ENCODE peak calls at places on chromosomes 6 and 20, in four cellular contexts. F, D, I and Q are unnamed samples.
A peak's percentile ranks its signal among the peaks of the same experiment; 100 is the strongest.

GRCh38 chr6:163579111-163579879 is 164.8 kb downstream of the QKI start:
- DNase-seq in F (peak; percentile 37), D (no peak), I (no peak), Q (no peak)

GRCh38 chr6:42911171-42912021 is 4.5 kb upstream of the PTCRA start:
- DNase-seq in F (no peak), D (no peak), I (no peak), Q (no peak)

GRCh38 chr6:105992315-105992961 is 93.7 kb upstream of the PRDM1 start:
- DNase-seq in F (peak; percentile 58), D (peak; percentile 67), I (peak; percentile 90), Q (peak; percentile 93)

GRCh38 chr6:100453701-100454521 is 10.8 kb downstream of the SIM1 start:
- DNase-seq in F (no peak), D (no peak), I (no peak), Q (no peak)

GRCh38 chr6:125714431-125715090 is 34.9 kb upstream of the HEY2 start:
- DNase-seq in F (no peak), D (no peak), I (no peak), Q (no peak)

GRCh38 chr20:37229300-37229699 is 32.3 kb downstream of the GHRH start:
- DNase-seq in F (no peak), D (no peak), I (no peak), Q (no peak)

GRCh38 chr6:93721386-93722048 is 302.2 kb upstream of the EPHA7 start:
- DNase-seq in F (peak; percentile 3), D (no peak), I (no peak), Q (no peak)

GRCh38 chr6:111461860-111462259 is 21.2 kb downstream of the REV3L start:
- DNase-seq in F (no peak), D (no peak), I (no peak), Q (no peak)

GRCh38 chr6:29827579-29828470 is at the start of gene HLA-G:
- DNase-seq in F (no peak), D (no peak), I (no peak), Q (no peak)

GRCh38 chr20:7274870-7275269 is 507.4 kb downstream of the BMP2 start:
- DNase-seq in F (no peak), D (peak; percentile 44), I (no peak), Q (no peak)

GRCh38 chr6:45491048-45491447 is 113.3 kb upstream of the SUPT3H start:
- DNase-seq in F (no peak), D (no peak), I (no peak), Q (no peak)

GRCh38 chr6:77183447-77183846 is 279.8 kb downstream of the HTR1B start:
- DNase-seq in F (no peak), D (no peak), I (no peak), Q (no peak)

GRCh38 chr6:47736083-47736700 is 37.8 kb downstream of the ADGRF4 start:
- DNase-seq in F (peak; percentile 29), D (no peak), I (no peak), Q (no peak)

GRCh38 chr20:22385602-22386299 is 198.6 kb downstream of the FOXA2 start:
- DNase-seq in F (no peak), D (peak; percentile 27), I (peak; percentile 8), Q (no peak)

GRCh38 chr20:52259295-52259694 is 67.7 kb upstream of the ZFP64 start:
- DNase-seq in F (no peak), D (no peak), I (no peak), Q (no peak)

GRCh38 chr20:9241232-9241692 is 172.4 kb downstream of the PLCB4 start:
- DNase-seq in F (peak; percentile 98), D (peak; percentile 55), I (peak; percentile 41), Q (no peak)

GRCh38 chr6:78598966-78599365 is 268.4 kb upstream of the IRAK1BP1 start:
- DNase-seq in F (peak; percentile 99), D (peak; percentile 98), I (peak; percentile 86), Q (no peak)

GRCh38 chr20:3405139-3405538 is 2.3 kb downstream of the DNAAF9 start:
- DNase-seq in F (no peak), D (peak; percentile 47), I (no peak), Q (no peak)

GRCh38 chr20:46568570-46569129 is 18.2 kb upstream of the OCSTAMP start:
- DNase-seq in F (peak; percentile 36), D (peak; percentile 19), I (peak; percentile 95), Q (no peak)

GRCh38 chr6:166638566-166638965 is 11.5 kb upstream of the RPS6KA2 start:
- DNase-seq in F (no peak), D (no peak), I (no peak), Q (no peak)

DNA sequence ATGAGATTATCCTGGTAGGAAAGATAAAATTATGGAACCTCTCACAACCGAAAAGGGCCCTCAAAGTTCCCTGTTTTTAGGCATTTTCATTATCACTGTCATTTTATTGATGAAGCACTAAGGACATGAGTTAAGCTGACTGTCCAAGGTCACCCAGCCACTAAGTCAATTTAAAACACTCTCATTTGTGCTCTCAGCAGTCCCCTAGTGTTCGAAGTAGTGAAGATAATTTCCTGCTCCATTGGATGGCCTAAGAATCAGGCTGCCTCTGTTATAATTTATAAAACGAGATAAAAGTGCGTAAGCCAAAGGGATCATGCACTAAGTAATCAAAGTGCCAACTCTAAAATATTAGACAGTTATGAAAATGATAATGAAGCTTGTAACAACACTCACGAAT is 169.1 kb downstream of the KIF16B start:
- DNase-seq in F (no peak), D (no peak), I (no peak), Q (no peak)
- TF ChIP-seq CTCF in F (no peak), D (no peak), I (no peak), Q (no peak)

GRCh38 chr20:62578294-62578897 is 63.9 kb upstream of the SLCO4A1 start:
- DNase-seq in F (no peak), D (no peak), I (peak; percentile 42), Q (no peak)
- TF ChIP-seq CTCF in F (no peak), D (no peak), I (peak; percentile 22), Q (peak; percentile 10)

GRCh38 chr6:132524639-132525038 is 11.7 kb upstream of the STX7 start:
- DNase-seq in F (no peak), D (no peak), I (no peak), Q (no peak)

GRCh38 chr6:132527791-132528190 is 10.3 kb upstream of the TAAR9 start:
- DNase-seq in F (no peak), D (peak; percentile 64), I (no peak), Q (no peak)

GRCh38 chr6:132526461-132526860 is 11.6 kb upstream of the TAAR9 start:
- DNase-seq in F (no peak), D (no peak), I (no peak), Q (no peak)

GRCh38 chr6:132525866-132526265 is 12.2 kb upstream of the TAAR9 start:
- DNase-seq in F (no peak), D (no peak), I (no peak), Q (no peak)

DNA sequence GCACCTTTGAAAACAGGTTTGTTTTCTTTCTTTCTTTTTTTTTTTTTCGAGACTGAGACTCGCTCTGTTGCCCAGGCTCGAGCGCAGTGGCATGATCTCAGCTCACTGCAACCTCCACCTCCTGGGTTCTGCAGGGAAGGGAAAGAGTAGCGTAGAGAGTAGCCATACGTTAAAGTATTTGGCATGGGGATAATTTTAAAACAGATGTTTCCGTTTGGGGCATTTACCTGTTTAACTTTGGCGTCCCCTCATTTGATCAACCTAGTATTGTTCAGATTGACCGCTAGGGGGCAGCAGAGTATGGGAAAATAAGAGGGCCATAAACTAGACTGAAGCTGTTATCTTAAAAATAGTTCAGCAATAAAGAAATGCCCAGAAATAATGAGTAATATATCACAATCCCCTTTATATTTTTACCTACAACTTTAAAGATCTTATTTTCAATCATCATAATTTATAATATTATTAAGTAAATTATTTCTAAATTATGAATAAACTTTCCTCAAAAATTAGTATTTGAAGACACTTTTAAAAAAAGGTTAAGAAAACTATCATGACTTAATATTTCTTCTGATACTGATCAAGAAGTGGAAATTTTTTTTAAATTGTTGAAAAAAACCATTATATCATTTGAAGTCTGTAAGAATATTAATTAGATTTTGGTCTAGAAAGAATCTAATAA is 7.6 kb upstream of the TAAR9 start:
- DNase-seq in F (peak; percentile 25), D (peak; percentile 38), I (peak; percentile 76), Q (peak; percentile 58)
- TF ChIP-seq CTCF in F (peak; percentile 78), D (peak; percentile 52), I (peak; percentile 64), Q (peak; percentile 81)

DNA sequence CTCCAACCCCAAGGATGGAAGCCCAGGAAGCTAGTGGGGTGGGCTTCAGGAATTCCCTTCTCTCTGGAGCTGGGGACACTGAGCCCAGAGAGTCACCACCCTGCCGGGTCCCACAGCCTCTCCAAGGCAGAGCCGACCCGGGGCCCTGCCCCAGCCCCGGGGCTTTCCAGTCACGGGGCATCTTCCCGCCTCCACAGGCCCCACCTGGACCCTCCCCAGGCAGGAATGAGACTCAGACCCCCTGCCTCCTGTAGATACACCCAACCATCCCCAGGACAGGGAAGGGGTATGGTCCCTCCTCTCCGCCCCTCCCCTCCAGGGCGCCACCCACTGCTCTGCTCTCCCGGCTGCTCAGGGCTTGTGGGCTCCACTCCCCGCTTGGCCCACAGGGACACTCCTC is 53.3 kb downstream of the GRM4 start:
- DNase-seq in F (no peak), D (no peak), I (no peak), Q (no peak)
- TF ChIP-seq CTCF in F (no peak), D (no peak), I (no peak), Q (no peak)

DNA sequence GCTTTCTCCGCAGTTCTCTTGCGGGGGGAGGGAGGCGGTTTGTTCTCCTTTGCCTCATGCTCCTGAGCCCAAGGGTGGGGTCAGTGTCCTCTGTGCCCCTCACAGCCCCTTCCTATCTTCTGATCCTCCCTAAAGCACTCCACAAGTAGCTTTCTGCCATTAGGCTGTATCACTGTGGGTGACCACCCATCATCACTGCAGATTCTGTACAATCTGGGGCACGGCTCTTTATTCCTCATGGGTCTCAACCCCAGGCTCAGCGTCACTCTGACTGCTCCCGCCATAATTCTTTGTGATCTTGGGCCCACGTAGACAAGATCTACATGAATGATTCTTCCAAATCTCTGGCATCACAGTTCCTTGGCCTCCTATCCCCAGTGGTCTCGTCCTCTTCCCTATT is 10.5 kb downstream of the NCR2 start:
- DNase-seq in F (no peak), D (no peak), I (no peak), Q (no peak)
- TF ChIP-seq CTCF in F (no peak), D (no peak), I (no peak), Q (no peak)

GRCh38 chr6:5529015-5529414 is 267.7 kb downstream of the FARS2 start:
- DNase-seq in F (no peak), D (no peak), I (no peak), Q (no peak)

GRCh38 chr6:5521322-5521721 is 260.0 kb downstream of the FARS2 start:
- DNase-seq in F (no peak), D (no peak), I (no peak), Q (peak; percentile 23)

GRCh38 chr6:5520796-5521195 is 259.5 kb downstream of the FARS2 start:
- DNase-seq in F (no peak), D (no peak), I (no peak), Q (no peak)

GRCh38 chr6:5522147-5522546 is 260.8 kb downstream of the FARS2 start:
- DNase-seq in F (no peak), D (no peak), I (no peak), Q (peak; percentile 30)

DNA sequence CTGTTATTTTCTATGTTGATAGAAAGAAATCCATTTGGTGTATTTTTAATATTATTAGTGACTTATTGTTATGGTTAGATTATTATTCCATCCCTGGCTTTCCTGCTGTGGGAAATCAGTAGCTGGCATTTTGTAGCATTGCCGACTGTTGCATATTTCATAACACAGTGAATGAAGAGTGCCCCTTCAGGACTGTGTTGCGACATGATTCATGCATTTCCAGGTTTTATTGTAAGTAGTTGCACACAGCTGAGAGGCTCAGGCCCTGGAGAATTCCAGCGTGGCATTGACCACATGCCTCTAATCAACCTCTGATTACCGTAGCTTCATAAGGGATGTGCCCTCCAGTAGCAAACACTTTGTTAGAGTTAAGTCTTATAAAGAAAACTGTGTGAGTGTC is 263.9 kb downstream of the FARS2 start:
- DNase-seq in F (peak; percentile 63), D (peak; percentile 27), I (no peak), Q (no peak)
- TF ChIP-seq CTCF in F (no peak), D (no peak), I (no peak), Q (no peak)

GRCh38 chr6:22145823-22146379 is 150.9 kb downstream of the PRL start:
- DNase-seq in F (peak; percentile 82), D (peak; percentile 17), I (no peak), Q (peak; percentile 89)
- TF ChIP-seq CTCF in F (no peak), D (no peak), I (no peak), Q (peak; percentile 67)